ENCODE peak calls at places on chromosomes 13 and 19, in six cellular contexts. R is HCT116, X is upper lobe of left lung, A is K562, I is GM12878, L is HepG2. G is an unnamed sample.

GRCh38 chr13:113545931-113546516 is 38.5 kb upstream of the TFDP1 start:
- ATAC-seq in R (no peak), X (no peak), A (no peak), I (no peak), L (peak; percentile 4), G (peak; percentile 18)

GRCh38 chr13:66400292-66400691 is 829.8 kb downstream of the PCDH9 start:
- ATAC-seq in R (no peak), X (no peak), A (no peak), I (no peak), L (no peak), G (no peak)

GRCh38 chr19:3369337-3370213 is 3.2 kb downstream of the NFIC start:
- ATAC-seq in R (no peak), X (peak; percentile 42), A (peak; percentile 1), I (peak; percentile 66), L (no peak), G (peak; percentile 27)

GRCh38 chr19:10817291-10818038 is 18.5 kb downstream of the TMED1 start:
- ATAC-seq in R (no peak), X (peak; percentile 83), A (no peak), I (no peak), L (no peak), G (peak; percentile 68)

GRCh38 chr19:48221628-48222027 is 34.1 kb downstream of the CARD8 start:
- ATAC-seq in R (no peak), X (no peak), A (no peak), I (no peak), L (no peak), G (no peak)

GRCh38 chr19:48405010-48405659 is 11.7 kb downstream of the GRIN2D start:
- ATAC-seq in R (no peak), X (no peak), A (no peak), I (no peak), L (no peak), G (no peak)

GRCh38 chr13:24165746-24166145 is 5.2 kb downstream of the SPATA13 start:
- ATAC-seq in R (no peak), X (no peak), A (no peak), I (no peak), L (no peak), G (no peak)

GRCh38 chr19:37074819-37075362 is 3.3 kb upstream of the ZNF420 start:
- ATAC-seq in R (no peak), X (no peak), A (no peak), I (no peak), L (no peak), G (no peak)

GRCh38 chr19:6069268-6069771 is 41.0 kb downstream of the RFX2 start:
- ATAC-seq in R (no peak), X (no peak), A (no peak), I (peak; percentile 37), L (no peak), G (no peak)

GRCh38 chr19:35458821-35459391 is 10.8 kb downstream of the FFAR2 start:
- ATAC-seq in R (no peak), X (peak; percentile 38), A (no peak), I (peak; percentile 63), L (peak; percentile 95), G (no peak)

GRCh38 chr13:43127827-43128226 is 104.4 kb downstream of the DNAJC15 start:
- ATAC-seq in R (no peak), X (no peak), A (no peak), I (peak; percentile 58), L (no peak), G (no peak)

GRCh38 chr13:23901365-23901764 is 4.1 kb upstream of the C1QTNF9B start:
- ATAC-seq in R (peak; percentile 17), X (no peak), A (no peak), I (peak; percentile 59), L (peak; percentile 52), G (no peak)

GRCh38 chr13:110006304-110006703 is 219.9 kb upstream of the IRS2 start:
- ATAC-seq in R (peak; percentile 91), X (no peak), A (no peak), I (no peak), L (no peak), G (no peak)

DNA sequence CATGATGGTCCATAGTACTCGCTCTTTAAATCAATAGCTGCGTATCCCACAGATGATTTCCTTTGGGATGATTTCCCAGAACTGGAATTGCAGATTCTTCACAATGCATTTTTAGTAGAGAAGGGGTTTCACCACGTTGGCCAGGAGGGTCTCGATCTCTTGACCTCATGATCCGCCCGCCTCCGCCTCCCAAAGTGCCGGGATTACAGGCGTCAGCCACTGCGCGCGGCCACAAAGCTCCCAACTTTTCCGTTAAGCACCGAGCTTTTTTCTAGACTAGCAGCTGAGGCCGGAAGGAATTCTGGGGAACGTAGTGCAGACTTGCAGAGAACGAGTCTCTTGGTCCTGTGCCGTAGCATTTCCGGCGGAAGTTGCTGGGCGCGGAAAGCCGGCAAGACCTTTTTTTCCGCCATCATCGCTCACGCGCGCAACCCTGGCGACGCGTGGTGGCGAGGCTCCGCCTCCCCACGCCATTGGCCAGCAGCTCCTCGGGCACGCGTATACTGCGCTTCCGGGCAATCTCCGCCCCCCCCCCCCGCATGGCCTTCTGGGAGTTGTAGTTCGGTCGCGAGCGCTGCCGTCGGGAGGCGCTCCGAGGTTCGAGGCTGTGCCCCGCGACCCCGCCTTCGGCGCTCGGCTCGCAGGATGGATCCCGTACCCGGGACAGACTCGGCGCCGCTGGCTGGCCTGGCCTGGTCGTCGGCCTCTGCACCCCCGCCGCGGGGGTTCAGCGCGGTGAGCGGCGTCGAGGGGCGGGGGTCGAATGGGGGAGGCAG is at the start of gene MVB12A:
- ATAC-seq in R (peak; percentile 90), X (peak; percentile 100), A (peak; percentile 96), I (peak; percentile 98), L (peak; percentile 91), G (peak; percentile 98)
- TF ChIP-seq POLR2AphosphoS5 in R (peak; percentile 73), X (peak; percentile 86), A (no peak), I (no peak), L (peak; percentile 56), G (peak; percentile 79)

GRCh38 chr19:1269478-1270167 is 491 bp downstream of the CIRBP start:
- ATAC-seq in R (peak; percentile 23), X (peak; percentile 53), A (peak; percentile 1), I (peak; percentile 11), L (no peak), G (peak; percentile 62)
- TF ChIP-seq POLR2A in R (no peak), X (no peak), A (peak; percentile 40), I (peak; percentile 97), L (peak; percentile 89), G (no peak)

GRCh38 chr13:101453784-101454201 is 1.3 kb downstream of the ITGBL1 start:
- ATAC-seq in R (no peak), X (peak; percentile 49), A (no peak), I (peak; percentile 76), L (peak; percentile 92), G (no peak)
- TF ChIP-seq POLR2AphosphoS5 in R (no peak), X (no peak), A (no peak), I (no peak), L (no peak), G (no peak)

GRCh38 chr19:13838943-13839192 is 38.1 kb upstream of the NANOS3 start:
- ATAC-seq in R (no peak), X (no peak), A (peak; percentile 82), I (no peak), L (no peak), G (no peak)
- TF ChIP-seq POLR2A in R (no peak), X (peak; percentile 60), A (no peak), I (peak; percentile 89), L (no peak), G (no peak)

GRCh38 chr19:18848860-18849661 is 17.3 kb downstream of the UPF1 start:
- ATAC-seq in R (no peak), X (peak; percentile 73), A (no peak), I (peak; percentile 58), L (no peak), G (peak; percentile 71)

GRCh38 chr19:18849838-18850400 is 18.2 kb downstream of the UPF1 start:
- ATAC-seq in R (no peak), X (no peak), A (no peak), I (peak; percentile 76), L (no peak), G (no peak)

GRCh38 chr19:18852634-18853033 is 20.9 kb downstream of the UPF1 start:
- ATAC-seq in R (no peak), X (no peak), A (no peak), I (no peak), L (no peak), G (no peak)

GRCh38 chr19:18851673-18852325 is 20.0 kb downstream of the UPF1 start:
- ATAC-seq in R (no peak), X (no peak), A (no peak), I (no peak), L (no peak), G (no peak)

DNA sequence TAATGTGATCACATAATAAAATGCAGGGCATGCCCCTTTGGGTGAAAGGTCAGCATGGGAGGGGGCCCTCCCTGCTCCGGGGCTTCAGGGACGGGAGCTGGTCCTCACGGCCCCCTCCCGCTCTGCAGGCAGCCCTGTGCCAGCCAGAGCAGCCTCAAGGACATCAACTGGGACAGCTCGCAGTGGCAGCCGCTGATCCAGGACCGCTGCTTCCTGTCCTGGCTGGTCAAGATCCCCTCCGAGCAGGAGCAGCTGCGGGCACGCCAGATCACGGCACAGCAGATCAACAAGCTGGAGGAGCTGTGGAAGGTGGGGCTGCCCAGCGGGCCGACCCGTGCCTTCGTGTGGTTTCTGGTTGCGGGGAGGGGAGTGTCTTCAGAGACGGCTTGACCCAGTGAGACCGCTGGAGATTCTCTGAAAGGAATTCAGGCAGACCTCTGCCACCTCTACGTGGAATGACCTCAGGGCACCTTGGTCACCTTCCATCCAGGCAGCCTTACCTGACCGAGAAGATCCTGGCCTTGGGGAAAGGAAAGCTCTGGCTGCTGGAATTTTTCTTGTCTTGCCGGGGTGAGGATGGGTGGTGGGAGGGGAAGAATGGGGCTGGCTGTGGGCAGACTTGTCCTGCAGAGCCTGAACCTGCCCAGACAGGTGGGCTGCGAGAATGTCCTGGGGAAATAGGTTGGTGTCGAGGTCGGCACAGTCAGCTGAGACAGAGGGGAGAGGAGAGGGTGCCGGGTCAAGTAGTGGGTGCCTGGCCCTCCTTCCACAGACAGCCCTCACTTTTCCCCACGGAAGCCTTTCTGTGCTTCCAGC is 19.0 kb downstream of the UPF1 start:
- ATAC-seq in R (no peak), X (no peak), A (no peak), I (no peak), L (no peak), G (no peak)
- TF ChIP-seq POLR2AphosphoS5 in R (no peak), X (no peak), A (no peak), I (no peak), L (no peak), G (no peak)

G was measured in gastroesophageal sphincter.